ENCODE peak calls at places on chromosomes 16 and 17, in nine cellular contexts. V is stimulated activated effector memory CD8-positive, alpha-beta T cell treated with anti-CD3 and anti-CD28 coated beads, Interleukin-12 subunit alpha, Interleukin-12 subunit beta, amount 100 ng/mL, for 72 hours; R is HS-27A; N is D341Med; E is osteoblast; M is heart left ventricle; Y is upper lobe of right lung; O is activated naive CD4-positive, alpha-beta T cell; C is H1. I is an unnamed sample.

GRCh38 chr16:84086357-84086756 is 30.4 kb downstream of the MBTPS1 start:
- DNase-seq in O (no peak), C (no peak), R (no peak), E (no peak), M (peak), V (no peak), N (no peak), Y (no peak), I (no peak)

GRCh38 chr17:3935140-3935542 is 18.9 kb upstream of the P2RX1 start:
- DNase-seq in E (peak), Y (peak), C (peak), M (peak), N (peak), V (no peak), O (no peak), R (no peak), I (no peak)

GRCh38 chr17:72332367-72332766 is 211.5 kb downstream of the SOX9 start:
- DNase-seq in E (no peak), V (no peak), M (no peak), C (no peak), O (no peak), R (no peak), Y (no peak), N (no peak), I (no peak)

GRCh38 chr17:47882247-47882646 is 13.8 kb upstream of the SP2 start:
- DNase-seq in E (peak), C (no peak), O (no peak), M (no peak), R (no peak), N (no peak), Y (no peak), V (no peak), I (no peak)

GRCh38 chr16:78257376-78257728 is 157.9 kb downstream of the WWOX start:
- DNase-seq in M (no peak), Y (no peak), V (no peak), O (no peak), R (no peak), N (no peak), C (no peak), E (no peak), I (no peak)

GRCh38 chr17:77497578-77497934 is 356.8 kb downstream of the SEC14L1 start:
- DNase-seq in R (no peak), O (no peak), Y (peak), N (no peak), C (no peak), E (peak), M (peak), V (no peak), I (no peak)

GRCh38 chr16:633336-634050 is 2.6 kb downstream of the METTL26 start:
- DNase-seq in N (no peak), O (no peak), R (no peak), M (no peak), V (no peak), C (no peak), Y (no peak), E (no peak), I (no peak)

GRCh38 chr17:15446036-15446435 is 21.4 kb downstream of the CDRT4 start:
- DNase-seq in V (no peak), R (no peak), N (no peak), Y (no peak), O (no peak), C (peak), E (peak), M (no peak), I (peak)

GRCh38 chr16:3112058-3112880 is at the start of gene ZNF205:
- DNase-seq in R (no peak), Y (peak), M (peak), C (peak), V (no peak), E (peak), N (peak), O (no peak), I (no peak)

GRCh38 chr16:2499890-2500633 is 13.7 kb upstream of the ATP6V0C start:
- DNase-seq in E (peak), Y (peak), N (no peak), O (no peak), C (no peak), V (no peak), M (no peak), R (no peak), I (no peak)

GRCh38 chr16:48810803-48811453 is 200.9 kb upstream of the N4BP1 start:
- DNase-seq in N (no peak), O (no peak), E (no peak), Y (no peak), M (no peak), R (no peak), C (peak), V (no peak), I (no peak)

GRCh38 chr16:89375021-89375420 is 115.3 kb downstream of the ANKRD11 start:
- DNase-seq in C (no peak), E (no peak), V (no peak), Y (no peak), N (peak), M (no peak), R (no peak), O (no peak), I (no peak)

GRCh38 chr17:78495634-78496033 is 81.6 kb downstream of the DNAH17 start:
- DNase-seq in C (no peak), E (peak), V (no peak), M (no peak), N (no peak), O (no peak), Y (peak), R (no peak), I (no peak)

GRCh38 chr17:68346448-68346847 is 55.2 kb downstream of the ARSG start:
- DNase-seq in R (no peak), Y (peak), O (peak), E (no peak), C (no peak), M (peak), V (peak), N (no peak), I (no peak)

GRCh38 chr16:4733747-4734062 is 366 bp downstream of the ANKS3 start:
- DNase-seq in C (no peak), E (peak), O (no peak), N (no peak), V (no peak), M (peak), R (no peak), Y (no peak), I (no peak)

GRCh38 chr16:11016524-11016988 is 72.2 kb downstream of the CLEC16A start:
- DNase-seq in O (no peak), V (no peak), M (no peak), R (no peak), N (no peak), E (no peak), C (no peak), Y (no peak), I (no peak)

GRCh38 chr16:75458439-75458838 is 6.0 kb downstream of the TMEM170A start:
- DNase-seq in R (no peak), E (no peak), O (no peak), V (no peak), M (no peak), Y (no peak), C (no peak), N (no peak), I (no peak)

GRCh38 chr17:80216473-80217456 is 3.4 kb downstream of the SGSH start:
- DNase-seq in O (no peak), R (no peak), Y (no peak), M (no peak), C (no peak), N (no peak), E (peak), V (no peak), I (no peak)

GRCh38 chr16:50532576-50532975 is 15.6 kb upstream of the NKD1 start:
- DNase-seq in E (no peak), V (no peak), O (no peak), M (no peak), C (peak), R (no peak), Y (no peak), N (no peak), I (no peak)

GRCh38 chr16:55842369-55843104 is 9.6 kb upstream of the CES1 start:
- DNase-seq in C (peak), Y (no peak), E (peak), R (peak), V (no peak), O (no peak), M (no peak), N (peak), I (no peak)

GRCh38 chr16:9612267-9612666 is 520.8 kb downstream of the HAPSTR1 start:
- DNase-seq in O (no peak), N (no peak), M (no peak), E (no peak), R (no peak), V (no peak), Y (no peak), C (no peak), I (no peak)